ENCODE peak calls at places on chromosome 16, in eight cellular contexts. E is RWPE2, J is WTC11, G is RWPE1, F is glutamatergic neuron, L is breast epithelium, I is uterus, T is Panc1. X is an unnamed sample.

GRCh38 chr16:82633964-82634600 is 7.3 kb downstream of the CDH13 start:
- DNase-seq in E (peak; percentile 89), J (no peak), G (peak; percentile 84), F (peak; percentile 72), L (peak; percentile 24), I (no peak), T (no peak), X (peak; percentile 74)

GRCh38 chr16:14399397-14400284 is 230.4 kb downstream of the PARN start:
- DNase-seq in E (no peak), J (no peak), G (peak; percentile 53), F (no peak), L (no peak), I (peak; percentile 34), T (peak; percentile 68), X (peak; percentile 66)

GRCh38 chr16:87698241-87698640 is 67.5 kb downstream of the KLHDC4 start:
- DNase-seq in E (no peak), J (no peak), G (no peak), F (no peak), L (no peak), I (no peak), T (no peak), X (no peak)

GRCh38 chr16:12002447-12003006 is 26.0 kb downstream of the SNX29 start:
- DNase-seq in E (no peak), J (no peak), G (peak; percentile 15), F (peak; percentile 46), L (no peak), I (peak; percentile 15), T (no peak), X (peak; percentile 21)

GRCh38 chr16:49523435-49524159 is 150.0 kb downstream of the C16orf78 start:
- DNase-seq in E (no peak), J (no peak), G (no peak), F (no peak), L (no peak), I (no peak), T (no peak), X (no peak)

GRCh38 chr16:11299865-11300559 is 18.9 kb upstream of the PRM1 start:
- DNase-seq in E (no peak), J (no peak), G (no peak), F (no peak), L (no peak), I (no peak), T (no peak), X (no peak)

GRCh38 chr16:9364721-9365693 is 273.6 kb downstream of the HAPSTR1 start:
- DNase-seq in E (no peak), J (no peak), G (no peak), F (no peak), L (peak; percentile 90), I (peak; percentile 65), T (no peak), X (no peak)

GRCh38 chr16:19860146-19861030 is 24.3 kb downstream of the GPRC5B start:
- DNase-seq in E (no peak), J (no peak), G (peak; percentile 51), F (no peak), L (no peak), I (no peak), T (no peak), X (no peak)

GRCh38 chr16:50059111-50059510 is 6.7 kb upstream of the HEATR3 start:
- DNase-seq in E (no peak), J (no peak), G (no peak), F (no peak), L (no peak), I (no peak), T (no peak), X (no peak)

GRCh38 chr16:65773319-65773874 is 593.1 kb upstream of the CDH5 start:
- DNase-seq in E (no peak), J (peak; percentile 40), G (no peak), F (peak; percentile 21), L (no peak), I (no peak), T (no peak), X (no peak)

GRCh38 chr16:89863741-89864391 is 9.5 kb upstream of the TCF25 start:
- DNase-seq in E (no peak), J (no peak), G (peak; percentile 33), F (peak; percentile 53), L (peak; percentile 55), I (no peak), T (no peak), X (peak; percentile 44)

GRCh38 chr16:75097941-75098897 is 18.4 kb downstream of the LDHD start:
- DNase-seq in E (no peak), J (no peak), G (no peak), F (no peak), L (no peak), I (no peak), T (no peak), X (no peak)

GRCh38 chr16:5024632-5025031 is 9.1 kb downstream of the NAGPA start:
- DNase-seq in E (no peak), J (no peak), G (peak; percentile 64), F (no peak), L (no peak), I (no peak), T (no peak), X (peak; percentile 52)

GRCh38 chr16:65781363-65781762 is 585.1 kb upstream of the CDH5 start:
- DNase-seq in E (no peak), J (no peak), G (no peak), F (no peak), L (no peak), I (no peak), T (no peak), X (no peak)

GRCh38 chr16:85554114-85554790 is 58.9 kb upstream of the GSE1 start:
- DNase-seq in E (peak; percentile 59), J (no peak), G (peak; percentile 81), F (peak; percentile 54), L (peak; percentile 59), I (peak; percentile 68), T (no peak), X (peak; percentile 91)

GRCh38 chr16:85689285-85689949 is 663 bp upstream of the GINS2 start:
- DNase-seq in E (no peak), J (no peak), G (no peak), F (no peak), L (no peak), I (no peak), T (no peak), X (no peak)

GRCh38 chr16:82005491-82005830 is 5.8 kb downstream of the SDR42E1 start:
- DNase-seq in E (no peak), J (no peak), G (no peak), F (no peak), L (no peak), I (no peak), T (no peak), X (no peak)

GRCh38 chr16:3937066-3937875 is 56.8 kb upstream of the CREBBP start:
- DNase-seq in E (peak; percentile 34), J (no peak), G (no peak), F (no peak), L (no peak), I (no peak), T (no peak), X (no peak)

GRCh38 chr16:89612415-89612814 is 1.0 kb upstream of the DPEP1 start:
- DNase-seq in E (peak; percentile 40), J (no peak), G (no peak), F (no peak), L (no peak), I (no peak), T (no peak), X (no peak)

GRCh38 chr16:46789499-46790414 is 41.2 kb downstream of the C16orf87 start:
- DNase-seq in E (peak; percentile 77), J (peak; percentile 86), G (peak; percentile 63), F (peak; percentile 75), L (peak; percentile 61), I (peak; percentile 70), T (no peak), X (peak; percentile 25)

GRCh38 chr16:11319529-11320146 is 25.6 kb upstream of the RMI2 start:
- DNase-seq in E (no peak), J (no peak), G (no peak), F (no peak), L (no peak), I (no peak), T (no peak), X (peak; percentile 52)

GRCh38 chr16:21589551-21589950 is 9.8 kb upstream of the METTL9 start:
- DNase-seq in E (no peak), J (no peak), G (no peak), F (no peak), L (no peak), I (no peak), T (no peak), X (no peak)

GRCh38 chr16:11118479-11118878 is 137.5 kb downstream of the SOCS1 start:
- DNase-seq in E (no peak), J (no peak), G (no peak), F (no peak), L (no peak), I (no peak), T (no peak), X (no peak)

GRCh38 chr16:84044108-84044488 is 1.5 kb upstream of the SLC38A8 start:
- DNase-seq in E (no peak), J (peak; percentile 54), G (no peak), F (no peak), L (no peak), I (no peak), T (no peak), X (peak; percentile 57)
- TF ChIP-seq CTCF in E (peak; percentile 33), J (peak; percentile 20), G (no peak), F (no peak), L (no peak), I (no peak), T (peak; percentile 66), X (peak; percentile 57)

GRCh38 chr16:25110392-25110947 is 1.1 kb upstream of the LCMT1 start:
- DNase-seq in E (no peak), J (no peak), G (no peak), F (no peak), L (no peak), I (no peak), T (no peak), X (peak; percentile 15)
- TF ChIP-seq CTCF in E (no peak), J (no peak), G (no peak), F (no peak), L (no peak), I (no peak), T (no peak), X (no peak)

GRCh38 chr16:70769131-70769530 is 31.8 kb downstream of the VAC14 start:
- DNase-seq in E (peak; percentile 53), J (no peak), G (no peak), F (no peak), L (no peak), I (no peak), T (no peak), X (no peak)
- TF ChIP-seq CTCF in E (no peak), J (no peak), G (no peak), F (no peak), L (no peak), I (no peak), T (no peak), X (no peak)

DNA sequence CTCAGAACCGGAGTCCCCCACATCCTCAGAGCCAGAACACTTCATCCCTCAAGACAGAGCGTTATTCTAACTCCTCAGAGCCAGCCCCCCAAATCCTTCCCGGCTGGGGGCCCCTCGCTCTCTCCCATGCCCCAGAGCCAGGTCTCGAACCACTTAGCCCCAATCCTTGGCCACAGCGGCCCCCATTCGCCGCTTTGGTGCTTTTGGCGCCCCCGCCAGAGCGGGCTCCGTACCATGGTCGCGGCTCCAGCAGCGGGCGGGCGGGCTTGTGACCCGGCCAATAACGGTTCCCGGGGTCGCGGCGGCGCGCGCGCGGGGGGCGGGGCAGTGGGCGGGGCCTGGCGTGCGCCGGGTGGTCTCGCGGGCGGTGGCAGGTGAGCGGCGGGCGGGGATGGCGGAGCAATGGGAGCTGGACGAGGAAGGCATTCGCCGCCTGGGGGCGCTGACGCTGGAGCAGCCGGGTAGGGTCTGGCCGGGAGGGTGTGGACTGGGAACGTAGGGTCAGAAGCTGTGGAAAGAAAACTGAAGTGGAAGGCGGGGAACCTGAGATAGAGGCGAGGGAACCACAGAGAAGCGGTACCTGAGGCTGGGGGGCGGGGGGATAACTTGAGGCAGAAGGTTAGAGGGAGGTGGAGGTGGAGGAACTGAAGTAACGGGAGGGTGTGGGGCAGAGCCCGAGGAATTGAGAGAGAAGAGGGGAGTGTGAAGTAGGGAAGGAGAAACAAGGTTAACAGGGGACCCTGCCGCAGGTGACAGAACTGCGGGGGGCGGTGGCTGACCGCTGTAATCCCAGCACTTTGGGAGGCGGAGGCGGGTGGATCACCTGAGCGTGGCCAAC is at the start of the genes KCTD19 and LRRC36:
- DNase-seq in E (no peak), J (peak; percentile 98), G (no peak), F (peak; percentile 95), L (no peak), I (peak; percentile 55), T (no peak), X (no peak)
- TF ChIP-seq CTCF in E (peak; percentile 37), J (peak; percentile 49), G (peak; percentile 38), F (peak; percentile 68), L (peak; percentile 17), I (peak; percentile 53), T (peak; percentile 83), X (no peak)

X was measured in MCF 10A.